ENCODE peak calls at places on chromosomes 5 and 9, in seven cellular contexts. P is left lung, K is spleen, U is heart right ventricle, L is IMR-90, J is A549, X is Peyer's patch. Q is an unnamed sample. For H3K9me3, the result is how much of the 10 kb centered on the place peaks cover.

GRCh38 chr5:139642891-139643871 is 5.0 kb upstream of the CXXC5 start:
- DNase-seq in P (peak), K (peak), U (no peak), L (no peak), J (peak), X (peak), Q (no peak)

GRCh38 chr5:122236270-122236669 is 75.8 kb upstream of the SNCAIP start:
- DNase-seq in P (no peak), K (no peak), U (no peak), L (peak), J (no peak), X (no peak), Q (no peak)

GRCh38 chr9:89562186-89562814 is 42.5 kb upstream of the GADD45G start:
- DNase-seq in P (no peak), K (no peak), U (no peak), L (no peak), J (peak), X (no peak), Q (no peak)

GRCh38 chr5:92309336-92309991 is 926.3 kb upstream of the ARRDC3 start:
- DNase-seq in P (no peak), K (no peak), U (no peak), L (peak), J (peak), X (no peak), Q (no peak)

GRCh38 chr5:163453705-163454104 is 6.2 kb downstream of the NUDCD2 start:
- DNase-seq in P (no peak), K (no peak), U (no peak), L (peak), J (no peak), X (no peak), Q (no peak)

GRCh38 chr5:76952795-76953536 is at the start of gene CRHBP:
- DNase-seq in P (no peak), K (no peak), U (no peak), L (no peak), J (no peak), X (no peak), Q (no peak)

GRCh38 chr5:113331201-113331551 is 103.6 kb downstream of the TSSK1B start:
- DNase-seq in P (no peak), K (no peak), U (no peak), L (peak), J (no peak), X (no peak), Q (no peak)

GRCh38 chr5:139413963-139414362 is 10.1 kb upstream of the SPATA24 start:
- DNase-seq in P (no peak), K (no peak), U (no peak), L (no peak), J (no peak), X (peak), Q (no peak)

GRCh38 chr5:160539431-160539830 is 117.8 kb downstream of the PTTG1 start:
- DNase-seq in P (no peak), K (no peak), U (no peak), L (no peak), J (no peak), X (no peak), Q (no peak)

GRCh38 chr9:90914868-90915483 is 113.4 kb downstream of the SYK start:
- DNase-seq in P (peak), K (peak), U (peak), L (peak), J (peak), X (peak), Q (peak)

GRCh38 chr5:69231851-69232250 is 2.8 kb upstream of the CDK7 start:
- DNase-seq in P (no peak), K (no peak), U (no peak), L (no peak), J (no peak), X (no peak), Q (no peak)

GRCh38 chr5:1099931-1100651 is 11.8 kb downstream of the SLC12A7 start:
- DNase-seq in P (no peak), K (no peak), U (no peak), L (peak), J (no peak), X (no peak), Q (no peak)

GRCh38 chr5:89399553-89399952 is 516.6 kb upstream of the MEF2C start:
- DNase-seq in P (no peak), K (no peak), U (no peak), L (no peak), J (no peak), X (no peak), Q (no peak)

GRCh38 chr9:126637002-126637849 is 23.5 kb downstream of the LMX1B start:
- DNase-seq in P (no peak), K (no peak), U (no peak), L (no peak), J (no peak), X (no peak), Q (no peak)

GRCh38 chr9:119868694-119869093 is 499.5 kb upstream of the BRINP1 start:
- DNase-seq in P (no peak), K (no peak), U (no peak), L (no peak), J (no peak), X (no peak), Q (no peak)

GRCh38 chr5:50791813-50792212 is 125.4 kb downstream of the PARP8 start:
- DNase-seq in P (no peak), K (no peak), U (no peak), L (no peak), J (no peak), X (no peak), Q (no peak)

GRCh38 chr5:1891391-1891790 is 8.7 kb upstream of the IRX4 start:
- DNase-seq in P (no peak), K (peak), U (no peak), L (no peak), J (no peak), X (no peak), Q (no peak)

GRCh38 chr9:135130266-135130976 is 43.0 kb downstream of the OLFM1 start:
- DNase-seq in P (no peak), K (no peak), U (no peak), L (no peak), J (peak), X (no peak), Q (no peak)

GRCh38 chr9:3191715-3192114 is 334.1 kb downstream of the RFX3 start:
- DNase-seq in P (no peak), K (no peak), U (no peak), L (no peak), J (no peak), X (no peak), Q (no peak)

GRCh38 chr5:57889558-57889957 is 406.9 kb upstream of the ACTBL2 start:
- DNase-seq in P (no peak), K (no peak), U (no peak), L (peak), J (peak), X (no peak), Q (peak)

GRCh38 chr9:126276056-126276728 is 50.4 kb upstream of the MVB12B start:
- DNase-seq in P (no peak), K (no peak), U (no peak), L (no peak), J (no peak), X (no peak), Q (no peak)

GRCh38 chr9:35511453-35511852 is 21.5 kb downstream of the RUSC2 start:
- DNase-seq in P (no peak), K (no peak), U (no peak), L (no peak), J (no peak), X (no peak), Q (no peak)

GRCh38 chr5:116272281-116272941 is 187.6 kb downstream of the COMMD10 start:
- DNase-seq in P (no peak), K (no peak), U (no peak), L (peak), J (no peak), X (no peak), Q (no peak)

GRCh38 chr5:102295534-102296228 is 403 bp downstream of the SLCO4C1 start:
- DNase-seq in P (peak), K (peak), U (peak), L (no peak), J (no peak), X (no peak), Q (no peak)

GRCh38 chr9:69940668-69941067 is 103.0 kb upstream of the MAMDC2 start:
- DNase-seq in P (no peak), K (no peak), U (no peak), L (no peak), J (no peak), X (no peak), Q (no peak)

GRCh38 chr9:98365227-98365669 is 109.8 kb upstream of the TBC1D2 start:
- DNase-seq in P (no peak), K (no peak), U (no peak), L (peak), J (peak), X (no peak), Q (no peak)

GRCh38 chr9:86333651-86334050 is 20.6 kb downstream of the TUT7 start:
- DNase-seq in P (no peak), K (no peak), U (no peak), L (no peak), J (no peak), X (no peak), Q (no peak)

GRCh38 chr9:93200449-93200742 is 16.5 kb downstream of the WNK2 start:
- DNase-seq in P (no peak), K (no peak), U (no peak), L (no peak), J (no peak), X (no peak), Q (no peak)

GRCh38 chr5:141420855-141421488 is at the start of gene PCDHGA11:
- DNase-seq in P (no peak), K (no peak), U (no peak), L (peak), J (peak), X (peak), Q (no peak)

GRCh38 chr5:141419074-141419880 is 1.6 kb upstream of the PCDHGA11 start:
- DNase-seq in P (no peak), K (no peak), U (no peak), L (no peak), J (no peak), X (no peak), Q (no peak)

GRCh38 chr5:141422742-141423291 is 2.0 kb downstream of the PCDHGA11 start:
- DNase-seq in P (no peak), K (no peak), U (no peak), L (no peak), J (no peak), X (no peak), Q (no peak)

DNA sequence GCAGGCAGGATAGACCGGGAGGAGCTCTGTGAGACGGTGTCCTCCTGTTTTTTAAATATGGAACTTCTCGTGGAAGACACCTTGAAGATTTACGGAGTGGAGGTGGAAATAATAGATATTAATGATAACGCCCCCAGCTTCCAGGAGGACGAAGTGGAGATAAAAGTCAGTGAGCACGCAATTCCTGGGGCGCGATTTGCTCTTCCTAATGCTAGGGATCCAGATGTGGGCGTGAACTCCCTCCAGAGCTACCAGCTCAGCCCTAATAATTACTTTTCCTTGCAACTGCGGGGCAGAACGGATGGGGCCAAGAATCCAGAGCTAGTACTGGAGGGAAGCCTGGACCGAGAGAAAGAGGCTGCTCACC is 621 bp downstream of the PCDHGA11 start:
- DNase-seq in P (no peak), K (no peak), U (no peak), L (no peak), J (no peak), X (no peak), Q (no peak)
- H3K9me3 ChIP-seq in P (under half), K (half or more), U (half or more), L (half or more), J (half or more), X (under half), Q (half or more)

GRCh38 chr5:119300311-119300670 is 55.5 kb upstream of the TNFAIP8 start:
- DNase-seq in P (no peak), K (no peak), U (no peak), L (no peak), J (no peak), X (no peak), Q (no peak)
- H3K9me3 ChIP-seq in P (under half), K (under half), U (under half), L (under half), J (under half), X (under half), Q (under half)

GRCh38 chr9:111940697-111941096 is 44.1 kb downstream of the UGCG start:
- DNase-seq in P (no peak), K (no peak), U (no peak), L (peak), J (no peak), X (no peak), Q (no peak)
- H3K9me3 ChIP-seq in P (under half), K (under half), U (under half), L (under half), J (under half), X (under half), Q (under half)

GRCh38 chr9:40884072-40884901 is 244.2 kb downstream of the FOXD4L6 start:
- DNase-seq in P (peak), K (peak), U (peak), L (no peak), J (no peak), X (peak), Q (no peak)
- H3K9me3 ChIP-seq in P (under half), K (half or more), U (half or more), L (under half), J (half or more), X (under half), Q (under half)

Q was measured in AG04450.